ENCODE peak calls at places on chromosomes 13 and 19, in seven cellular contexts. One of them, this sample, is unnamed.

GRCh38 chr19:49224856-49225255 is 67.3 kb downstream of the TRPM4 start:
- DNase-seq in thoracic aorta: no peak
- DNase-seq in psoas muscle: peak
- DNase-seq in A549: peak
- DNase-seq in breast epithelium: no peak
- DNase-seq in CD8-positive, alpha-beta T cell: no peak
- DNase-seq in HCT116: peak
- DNase-seq in this sample: no peak

GRCh38 chr13:99027661-99028425 is 50.0 kb upstream of the DOCK9 start:
- DNase-seq in A549: no peak
- DNase-seq in CD8-positive, alpha-beta T cell: no peak
- DNase-seq in breast epithelium: no peak
- DNase-seq in thoracic aorta: no peak
- DNase-seq in HCT116: no peak
- DNase-seq in psoas muscle: no peak
- DNase-seq in this sample: no peak

GRCh38 chr13:76921516-76921915 is 26.8 kb upstream of the ACOD1 start:
- DNase-seq in HCT116: no peak
- DNase-seq in thoracic aorta: no peak
- DNase-seq in breast epithelium: no peak
- DNase-seq in A549: no peak
- DNase-seq in psoas muscle: no peak
- DNase-seq in CD8-positive, alpha-beta T cell: no peak
- DNase-seq in this sample: no peak

GRCh38 chr19:32351807-32352630 is 6.6 kb downstream of the ZNF507 start:
- DNase-seq in A549: no peak
- DNase-seq in HCT116: no peak
- DNase-seq in psoas muscle: no peak
- DNase-seq in thoracic aorta: no peak
- DNase-seq in breast epithelium: no peak
- DNase-seq in CD8-positive, alpha-beta T cell: no peak
- DNase-seq in this sample: no peak

GRCh38 chr19:54069482-54069881 is 5.8 kb upstream of the VSTM1 start:
- DNase-seq in thoracic aorta: no peak
- DNase-seq in A549: no peak
- DNase-seq in CD8-positive, alpha-beta T cell: no peak
- DNase-seq in psoas muscle: no peak
- DNase-seq in HCT116: no peak
- DNase-seq in breast epithelium: no peak
- DNase-seq in this sample: no peak

GRCh38 chr13:33150146-33150545 is 133.9 kb downstream of the KL start:
- DNase-seq in A549: no peak
- DNase-seq in thoracic aorta: no peak
- DNase-seq in breast epithelium: no peak
- DNase-seq in CD8-positive, alpha-beta T cell: no peak
- DNase-seq in HCT116: no peak
- DNase-seq in psoas muscle: no peak
- DNase-seq in this sample: no peak

GRCh38 chr13:41029629-41030028 is 10.5 kb upstream of the ELF1 start:
- DNase-seq in HCT116: no peak
- DNase-seq in CD8-positive, alpha-beta T cell: no peak
- DNase-seq in breast epithelium: no peak
- DNase-seq in A549: no peak
- DNase-seq in psoas muscle: no peak
- DNase-seq in thoracic aorta: no peak
- DNase-seq in this sample: no peak

GRCh38 chr13:104442541-104442940 is 1376.3 kb upstream of the SLC10A2 start:
- DNase-seq in CD8-positive, alpha-beta T cell: no peak
- DNase-seq in psoas muscle: no peak
- DNase-seq in breast epithelium: no peak
- DNase-seq in thoracic aorta: no peak
- DNase-seq in A549: no peak
- DNase-seq in HCT116: no peak
- DNase-seq in this sample: no peak

GRCh38 chr19:6030214-6030507 is 52.2 kb upstream of the RANBP3 start:
- DNase-seq in A549: no peak
- DNase-seq in thoracic aorta: no peak
- DNase-seq in CD8-positive, alpha-beta T cell: no peak
- DNase-seq in psoas muscle: no peak
- DNase-seq in HCT116: no peak
- DNase-seq in breast epithelium: no peak
- DNase-seq in this sample: no peak

GRCh38 chr19:15337202-15337601 is 4.9 kb upstream of the BRD4 start:
- DNase-seq in CD8-positive, alpha-beta T cell: no peak
- DNase-seq in thoracic aorta: no peak
- DNase-seq in HCT116: no peak
- DNase-seq in breast epithelium: no peak
- DNase-seq in A549: no peak
- DNase-seq in psoas muscle: no peak
- DNase-seq in this sample: no peak

GRCh38 chr13:70729369-70729768 is 621.1 kb upstream of the KLHL1 start:
- DNase-seq in A549: no peak
- DNase-seq in psoas muscle: no peak
- DNase-seq in HCT116: no peak
- DNase-seq in thoracic aorta: no peak
- DNase-seq in breast epithelium: no peak
- DNase-seq in CD8-positive, alpha-beta T cell: no peak
- DNase-seq in this sample: no peak

GRCh38 chr19:19269952-19270694 is 3.0 kb downstream of the TM6SF2 start:
- DNase-seq in HCT116: no peak
- DNase-seq in CD8-positive, alpha-beta T cell: no peak
- DNase-seq in psoas muscle: no peak
- DNase-seq in breast epithelium: no peak
- DNase-seq in thoracic aorta: no peak
- DNase-seq in A549: no peak
- DNase-seq in this sample: no peak

GRCh38 chr19:18847516-18848463 is 16.0 kb downstream of the UPF1 start:
- DNase-seq in A549: no peak
- DNase-seq in breast epithelium: no peak
- DNase-seq in thoracic aorta: no peak
- DNase-seq in HCT116: no peak
- DNase-seq in psoas muscle: peak
- DNase-seq in CD8-positive, alpha-beta T cell: no peak
- DNase-seq in this sample: no peak

GRCh38 chr13:76106763-76107162 is 470.6 kb downstream of the LMO7 start:
- DNase-seq in psoas muscle: no peak
- DNase-seq in HCT116: no peak
- DNase-seq in thoracic aorta: no peak
- DNase-seq in breast epithelium: no peak
- DNase-seq in A549: no peak
- DNase-seq in CD8-positive, alpha-beta T cell: no peak
- DNase-seq in this sample: no peak

GRCh38 chr19:34673590-34673989 is 3.4 kb downstream of the SCGB2B2 start:
- DNase-seq in breast epithelium: no peak
- DNase-seq in A549: no peak
- DNase-seq in CD8-positive, alpha-beta T cell: no peak
- DNase-seq in psoas muscle: no peak
- DNase-seq in HCT116: no peak
- DNase-seq in thoracic aorta: no peak
- DNase-seq in this sample: no peak

GRCh38 chr13:61880576-61881283 is 465.1 kb upstream of the PCDH20 start:
- DNase-seq in HCT116: peak
- DNase-seq in A549: no peak
- DNase-seq in breast epithelium: no peak
- DNase-seq in thoracic aorta: no peak
- DNase-seq in CD8-positive, alpha-beta T cell: no peak
- DNase-seq in psoas muscle: no peak
- DNase-seq in this sample: no peak

GRCh38 chr13:24063281-24063851 is 97.2 kb upstream of the SPATA13 start:
- DNase-seq in A549: no peak
- DNase-seq in thoracic aorta: no peak
- DNase-seq in HCT116: no peak
- DNase-seq in CD8-positive, alpha-beta T cell: no peak
- DNase-seq in breast epithelium: no peak
- DNase-seq in psoas muscle: no peak
- DNase-seq in this sample: no peak

GRCh38 chr13:39353988-39354387 is 249.0 kb downstream of the LHFPL6 start:
- DNase-seq in breast epithelium: no peak
- DNase-seq in HCT116: no peak
- DNase-seq in psoas muscle: no peak
- DNase-seq in A549: no peak
- DNase-seq in thoracic aorta: no peak
- DNase-seq in CD8-positive, alpha-beta T cell: no peak
- DNase-seq in this sample: no peak

GRCh38 chr19:51807111-51807701 is 12.2 kb downstream of the FPR3 start:
- DNase-seq in A549: no peak
- DNase-seq in thoracic aorta: no peak
- DNase-seq in CD8-positive, alpha-beta T cell: no peak
- DNase-seq in breast epithelium: no peak
- DNase-seq in HCT116: no peak
- DNase-seq in psoas muscle: no peak
- DNase-seq in this sample: no peak

GRCh38 chr19:42424345-42424707 is 2.9 kb downstream of the LIPE start:
- DNase-seq in CD8-positive, alpha-beta T cell: no peak
- DNase-seq in psoas muscle: no peak
- DNase-seq in A549: no peak
- DNase-seq in thoracic aorta: no peak
- DNase-seq in HCT116: no peak
- DNase-seq in breast epithelium: no peak
- DNase-seq in this sample: no peak

GRCh38 chr19:42423462-42424344 is 3.5 kb downstream of the LIPE start:
- DNase-seq in HCT116: peak
- DNase-seq in thoracic aorta: peak
- DNase-seq in breast epithelium: peak
- DNase-seq in CD8-positive, alpha-beta T cell: peak
- DNase-seq in psoas muscle: peak
- DNase-seq in A549: peak
- DNase-seq in this sample: peak

GRCh38 chr19:42421591-42422031 is 5.6 kb downstream of the LIPE start:
- DNase-seq in HCT116: no peak
- DNase-seq in A549: no peak
- DNase-seq in CD8-positive, alpha-beta T cell: no peak
- DNase-seq in psoas muscle: no peak
- DNase-seq in thoracic aorta: no peak
- DNase-seq in breast epithelium: no peak
- DNase-seq in this sample: no peak

GRCh38 chr19:42422092-42422575 is 5.1 kb downstream of the LIPE start:
- DNase-seq in psoas muscle: no peak
- DNase-seq in A549: no peak
- DNase-seq in breast epithelium: no peak
- DNase-seq in HCT116: no peak
- DNase-seq in thoracic aorta: no peak
- DNase-seq in CD8-positive, alpha-beta T cell: no peak
- DNase-seq in this sample: no peak

GRCh38 chr19:42422576-42423461 is 4.4 kb downstream of the LIPE start:
- DNase-seq in A549: no peak
- DNase-seq in psoas muscle: no peak
- DNase-seq in CD8-positive, alpha-beta T cell: peak
- DNase-seq in thoracic aorta: no peak
- DNase-seq in breast epithelium: no peak
- DNase-seq in HCT116: no peak
- DNase-seq in this sample: peak
- H3K27ac ChIP-seq in A549: peak
- H3K27ac ChIP-seq in psoas muscle: peak
- H3K27ac ChIP-seq in CD8-positive, alpha-beta T cell: peak
- H3K27ac ChIP-seq in thoracic aorta: no peak
- H3K27ac ChIP-seq in breast epithelium: peak
- H3K27ac ChIP-seq in HCT116: peak
- H3K27ac ChIP-seq in this sample: peak

DNA sequence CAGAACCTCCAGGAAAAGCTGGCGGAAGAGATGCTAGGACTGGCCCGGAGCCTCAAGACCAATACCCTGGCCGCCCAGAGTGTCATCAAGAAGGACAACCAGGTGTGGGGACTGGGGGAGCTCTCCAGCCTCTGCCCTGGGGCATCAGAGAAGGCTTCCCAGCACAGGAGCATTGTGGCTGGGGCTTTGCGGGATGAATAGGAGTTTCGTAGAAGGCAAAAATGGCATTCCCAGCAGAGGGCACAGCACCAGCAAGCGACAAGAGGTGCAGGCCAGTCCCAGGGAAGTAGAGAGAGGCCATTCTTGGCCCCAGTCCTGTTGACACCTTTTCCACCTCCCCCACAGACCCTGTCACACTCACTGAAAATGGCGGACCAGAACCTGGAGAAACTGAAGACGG is 4.1 kb downstream of the USE1 start:
- DNase-seq in breast epithelium: no peak
- DNase-seq in HCT116: no peak
- DNase-seq in CD8-positive, alpha-beta T cell: no peak
- DNase-seq in thoracic aorta: no peak
- DNase-seq in A549: no peak
- DNase-seq in psoas muscle: no peak
- DNase-seq in this sample: no peak
- H3K27ac ChIP-seq in breast epithelium: no peak
- H3K27ac ChIP-seq in HCT116: no peak
- H3K27ac ChIP-seq in CD8-positive, alpha-beta T cell: no peak
- H3K27ac ChIP-seq in thoracic aorta: no peak
- H3K27ac ChIP-seq in A549: no peak
- H3K27ac ChIP-seq in psoas muscle: no peak
- H3K27ac ChIP-seq in this sample: no peak

DNA sequence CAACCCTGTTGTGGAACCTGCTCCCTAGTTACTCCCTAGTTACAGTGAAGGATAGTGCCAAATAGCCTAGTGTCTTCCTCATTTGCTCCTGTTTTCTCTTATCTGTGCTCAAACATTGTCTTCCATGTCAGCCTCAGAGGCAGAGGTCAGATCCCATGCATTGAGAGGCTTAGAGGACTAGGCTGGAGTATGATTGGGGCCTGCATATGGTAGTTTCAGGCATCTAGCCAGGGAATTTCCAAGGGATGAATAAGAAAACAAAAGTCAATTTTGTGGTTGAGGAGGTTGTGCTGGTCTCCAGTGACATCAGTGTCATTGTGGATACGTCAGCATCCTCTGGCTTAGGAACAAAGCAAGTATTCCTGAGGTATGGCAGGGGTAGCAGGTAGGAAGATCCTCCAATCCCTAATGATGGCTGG is 9.4 kb downstream of the ZNF546 start:
- DNase-seq in thoracic aorta: no peak
- DNase-seq in HCT116: no peak
- DNase-seq in psoas muscle: no peak
- DNase-seq in A549: peak
- DNase-seq in CD8-positive, alpha-beta T cell: no peak
- DNase-seq in breast epithelium: no peak
- DNase-seq in this sample: no peak
- H3K27ac ChIP-seq in thoracic aorta: no peak
- H3K27ac ChIP-seq in HCT116: no peak
- H3K27ac ChIP-seq in psoas muscle: no peak
- H3K27ac ChIP-seq in A549: no peak
- H3K27ac ChIP-seq in CD8-positive, alpha-beta T cell: no peak
- H3K27ac ChIP-seq in breast epithelium: no peak
- H3K27ac ChIP-seq in this sample: no peak

GRCh38 chr19:41306394-41306793 is 3.6 kb upstream of the CCDC97 start:
- DNase-seq in breast epithelium: no peak
- DNase-seq in CD8-positive, alpha-beta T cell: no peak
- DNase-seq in psoas muscle: no peak
- DNase-seq in A549: no peak
- DNase-seq in HCT116: no peak
- DNase-seq in thoracic aorta: no peak
- DNase-seq in this sample: no peak

GRCh38 chr19:41305923-41306322 is 4.0 kb upstream of the CCDC97 start:
- DNase-seq in A549: no peak
- DNase-seq in thoracic aorta: no peak
- DNase-seq in CD8-positive, alpha-beta T cell: no peak
- DNase-seq in psoas muscle: no peak
- DNase-seq in HCT116: no peak
- DNase-seq in breast epithelium: no peak
- DNase-seq in this sample: no peak

GRCh38 chr19:41303941-41304340 is 6.0 kb upstream of the CCDC97 start:
- DNase-seq in A549: no peak
- DNase-seq in CD8-positive, alpha-beta T cell: no peak
- DNase-seq in breast epithelium: no peak
- DNase-seq in HCT116: no peak
- DNase-seq in thoracic aorta: no peak
- DNase-seq in psoas muscle: no peak
- DNase-seq in this sample: no peak

GRCh38 chr19:41302624-41303351 is 7.2 kb upstream of the CCDC97 start:
- DNase-seq in breast epithelium: no peak
- DNase-seq in HCT116: no peak
- DNase-seq in CD8-positive, alpha-beta T cell: peak
- DNase-seq in A549: no peak
- DNase-seq in psoas muscle: no peak
- DNase-seq in thoracic aorta: no peak
- DNase-seq in this sample: no peak

GRCh38 chr19:41304706-41305483 is 5.1 kb upstream of the CCDC97 start:
- DNase-seq in HCT116: no peak
- DNase-seq in breast epithelium: no peak
- DNase-seq in psoas muscle: no peak
- DNase-seq in A549: no peak
- DNase-seq in CD8-positive, alpha-beta T cell: no peak
- DNase-seq in thoracic aorta: no peak
- DNase-seq in this sample: no peak
- H3K27ac ChIP-seq in HCT116: no peak
- H3K27ac ChIP-seq in breast epithelium: peak
- H3K27ac ChIP-seq in psoas muscle: no peak
- H3K27ac ChIP-seq in A549: no peak
- H3K27ac ChIP-seq in CD8-positive, alpha-beta T cell: no peak
- H3K27ac ChIP-seq in thoracic aorta: no peak
- H3K27ac ChIP-seq in this sample: peak